ENCODE peak calls at places on chromosomes 2 and 18, in eight cellular contexts. K, V, N, O, U, M, D and S are unnamed samples.

GRCh38 chr2:11564864-11565567 is 31.2 kb downstream of the GREB1 start:
- DNase-seq in K (no peak), V (no peak), N (no peak), O (no peak), U (no peak), M (no peak), D (no peak), S (no peak)

GRCh38 chr2:121052023-121052422 is 233.0 kb downstream of the TFCP2L1 start:
- DNase-seq in K (no peak), V (no peak), N (no peak), O (no peak), U (no peak), M (no peak), D (no peak), S (no peak)

GRCh38 chr2:182818541-182819308 is 47.7 kb downstream of the FRZB start:
- DNase-seq in K (no peak), V (no peak), N (no peak), O (peak; percentile 24), U (no peak), M (no peak), D (peak; percentile 52), S (no peak)

GRCh38 chr2:70124983-70125480 is 37.8 kb downstream of the PCBP1 start:
- DNase-seq in K (peak; percentile 65), V (peak; percentile 49), N (peak; percentile 43), O (peak; percentile 47), U (no peak), M (no peak), D (peak; percentile 83), S (no peak)

GRCh38 chr2:20050104-20050711 is 1.2 kb downstream of the LAPTM4A start:
- DNase-seq in K (peak; percentile 13), V (peak; percentile 35), N (no peak), O (peak; percentile 7), U (no peak), M (no peak), D (no peak), S (no peak)

GRCh38 chr18:54852780-54853675 is 24.8 kb downstream of the RAB27B start:
- DNase-seq in K (no peak), V (no peak), N (no peak), O (no peak), U (no peak), M (no peak), D (no peak), S (no peak)

GRCh38 chr18:12060182-12060870 is 33.3 kb upstream of the ANKRD62 start:
- DNase-seq in K (no peak), V (no peak), N (no peak), O (no peak), U (no peak), M (no peak), D (peak; percentile 57), S (no peak)

GRCh38 chr2:152134488-152135280 is 35.8 kb upstream of the CACNB4 start:
- DNase-seq in K (peak; percentile 33), V (peak; percentile 33), N (no peak), O (no peak), U (no peak), M (no peak), D (no peak), S (peak; percentile 9)

GRCh38 chr2:165646321-165646801 is 147.7 kb downstream of the GALNT3 start:
- DNase-seq in K (no peak), V (no peak), N (no peak), O (no peak), U (no peak), M (no peak), D (no peak), S (no peak)

GRCh38 chr2:100641115-100641415 is 78.3 kb downstream of the PDCL3 start:
- DNase-seq in K (no peak), V (no peak), N (no peak), O (no peak), U (no peak), M (no peak), D (no peak), S (no peak)

GRCh38 chr2:69213201-69213600 is 173.8 kb downstream of the GFPT1 start:
- DNase-seq in K (no peak), V (no peak), N (no peak), O (no peak), U (no peak), M (no peak), D (no peak), S (no peak)

GRCh38 chr2:70870790-70871189 is 35.2 kb upstream of the CD207 start:
- DNase-seq in K (no peak), V (no peak), N (no peak), O (peak; percentile 7), U (no peak), M (no peak), D (no peak), S (no peak)

GRCh38 chr2:96409543-96410184 is 74.1 kb downstream of the NCAPH start:
- DNase-seq in K (no peak), V (no peak), N (no peak), O (peak; percentile 43), U (no peak), M (no peak), D (peak; percentile 33), S (no peak)

GRCh38 chr18:58937204-58937603 is 72.5 kb downstream of the ZNF532 start:
- DNase-seq in K (no peak), V (no peak), N (no peak), O (no peak), U (peak; percentile 31), M (no peak), D (no peak), S (no peak)

GRCh38 chr2:85692039-85692645 is 2.0 kb upstream of the GNLY start:
- DNase-seq in K (no peak), V (no peak), N (no peak), O (no peak), U (no peak), M (no peak), D (no peak), S (no peak)

GRCh38 chr2:74048147-74048546 is 63.4 kb downstream of the TET3 start:
- DNase-seq in K (no peak), V (no peak), N (no peak), O (no peak), U (no peak), M (no peak), D (no peak), S (no peak)

GRCh38 chr2:202039278-202040100 is 5.8 kb downstream of the FZD7 start:
- DNase-seq in K (no peak), V (no peak), N (no peak), O (no peak), U (no peak), M (no peak), D (no peak), S (no peak)

GRCh38 chr18:70422061-70422965 is 133.5 kb downstream of the SOCS6 start:
- DNase-seq in K (no peak), V (no peak), N (peak; percentile 16), O (no peak), U (peak; percentile 90), M (no peak), D (peak; percentile 23), S (no peak)

GRCh38 chr2:145569108-145569507 is 1049.2 kb upstream of the ZEB2 start:
- DNase-seq in K (no peak), V (no peak), N (no peak), O (no peak), U (no peak), M (no peak), D (no peak), S (no peak)

GRCh38 chr2:119756837-119757236 is 2.9 kb upstream of the PTPN4 start:
- DNase-seq in K (peak; percentile 48), V (no peak), N (peak; percentile 77), O (no peak), U (no peak), M (no peak), D (no peak), S (no peak)